ENCODE peak calls at places on chromosomes 13 and 19, in five cellular contexts. W is SK-N-DZ, L is HTR-8/SVneo, E is dorsolateral prefrontal cortex, S is ELR. F is an unnamed sample.

GRCh38 chr13:82356667-82357066 is 1525.6 kb downstream of the SLITRK1 start:
- DNase-seq in E (no peak), S (peak; percentile 38), W (no peak), L (no peak), F (no peak)

GRCh38 chr13:59247166-59247565 is 916.6 kb downstream of the DIAPH3 start:
- DNase-seq in S (no peak), L (no peak), E (no peak), W (no peak), F (peak; percentile 88)

GRCh38 chr13:36639610-36640009 is 34.2 kb upstream of the SERTM1 start:
- DNase-seq in E (no peak), L (no peak), W (no peak), S (no peak), F (no peak)

GRCh38 chr13:43991773-43992201 is 112.1 kb downstream of the LACC1 start:
- DNase-seq in S (no peak), W (no peak), L (no peak), E (no peak), F (no peak)

GRCh38 chr19:47134533-47134932 is 3.9 kb downstream of the SAE1 start:
- DNase-seq in W (no peak), L (no peak), E (no peak), S (no peak), F (no peak)

GRCh38 chr13:34000955-34001354 is 183.0 kb downstream of the RFC3 start:
- DNase-seq in E (no peak), L (no peak), S (no peak), W (no peak), F (no peak)

GRCh38 chr13:97932006-97932405 is 21.5 kb upstream of the IPO5 start:
- DNase-seq in E (no peak), L (no peak), S (no peak), W (peak; percentile 21), F (no peak)

GRCh38 chr13:45367358-45367757 is 26.4 kb upstream of the TPT1 start:
- DNase-seq in W (no peak), S (peak; percentile 98), E (peak; percentile 23), L (peak; percentile 65), F (no peak)

GRCh38 chr19:17950310-17951150 is 16.4 kb upstream of the KCNN1 start:
- DNase-seq in W (peak; percentile 81), L (no peak), S (no peak), E (no peak), F (peak; percentile 28)

GRCh38 chr13:35630551-35631275 is 154.2 kb upstream of the MAB21L1 start:
- DNase-seq in E (no peak), S (peak; percentile 87), W (peak; percentile 85), L (peak; percentile 12), F (peak; percentile 45)

GRCh38 chr19:1590641-1591397 is 1.8 kb downstream of the MBD3 start:
- DNase-seq in L (no peak), W (peak; percentile 65), S (peak; percentile 48), E (no peak), F (peak; percentile 68)

GRCh38 chr19:18541992-18542935 is 1.1 kb downstream of the FKBP8 start:
- DNase-seq in L (no peak), S (peak; percentile 13), E (no peak), W (no peak), F (peak; percentile 25)

GRCh38 chr13:113400621-113401451 is 36.9 kb upstream of the GRTP1 start:
- DNase-seq in L (no peak), S (no peak), W (no peak), E (peak; percentile 47), F (no peak)

GRCh38 chr19:33298146-33298911 is 4.0 kb downstream of the CEBPA start:
- DNase-seq in L (no peak), S (no peak), E (no peak), W (no peak), F (no peak)

GRCh38 chr13:28485551-28485950 is 9.4 kb downstream of the FLT1 start:
- DNase-seq in S (no peak), E (no peak), L (no peak), W (no peak), F (no peak)

GRCh38 chr13:91142572-91142971 is 204.9 kb upstream of the MIR17HG start:
- DNase-seq in W (no peak), S (peak; percentile 56), E (no peak), L (peak; percentile 5), F (no peak)

GRCh38 chr19:3606174-3606689 is 443 bp downstream of the TBXA2R start:
- DNase-seq in W (no peak), E (no peak), L (no peak), S (peak; percentile 45), F (no peak)